ENCODE peak calls at places on chromosomes 13 and 19, in four cellular contexts. K is ovary; M is CD8-positive, alpha-beta memory T cell; I is IMR-90. G is an unnamed sample.

GRCh38 chr13:28370448-28370847 is 124.5 kb downstream of the FLT1 start:
- DNase-seq in K (no peak), M (no peak), I (peak; percentile 59), G (no peak)

GRCh38 chr19:19464339-19465098 is 50.8 kb downstream of the TSSK6 start:
- DNase-seq in K (peak; percentile 42), M (no peak), I (peak; percentile 73), G (peak; percentile 89)

GRCh38 chr13:42039457-42039945 is 8.9 kb upstream of the DGKH start:
- DNase-seq in K (peak; percentile 14), M (no peak), I (no peak), G (no peak)

GRCh38 chr19:53849237-53849676 is 18.4 kb upstream of the MYADM start:
- DNase-seq in K (no peak), M (no peak), I (peak; percentile 23), G (no peak)

GRCh38 chr13:43127103-43127817 is 103.9 kb downstream of the DNAJC15 start:
- DNase-seq in K (no peak), M (no peak), I (no peak), G (no peak)

GRCh38 chr19:18921593-18921992 is 2.1 kb downstream of the DDX49 start:
- DNase-seq in K (no peak), M (no peak), I (no peak), G (no peak)

GRCh38 chr19:17681505-17682125 is 6.5 kb downstream of the UNC13A start:
- DNase-seq in K (peak; percentile 44), M (no peak), I (peak; percentile 56), G (peak; percentile 36)

GRCh38 chr19:51096473-51097165 is 11.6 kb downstream of the CTU1 start:
- DNase-seq in K (no peak), M (no peak), I (no peak), G (no peak)

GRCh38 chr13:21837841-21838551 is 167.1 kb downstream of the FGF9 start:
- DNase-seq in K (no peak), M (no peak), I (peak; percentile 37), G (no peak)

GRCh38 chr19:5600797-5601196 is 21.8 kb downstream of the SAFB2 start:
- DNase-seq in K (no peak), M (no peak), I (no peak), G (no peak)

GRCh38 chr19:33040994-33041827 is 23.5 kb downstream of the RHPN2 start:
- DNase-seq in K (no peak), M (no peak), I (no peak), G (peak; percentile 89)

GRCh38 chr13:49622174-49622946 is 5.9 kb upstream of the ARL11 start:
- DNase-seq in K (no peak), M (no peak), I (no peak), G (no peak)

GRCh38 chr13:78015782-78016181 is 97.2 kb upstream of the EDNRB start:
- DNase-seq in K (no peak), M (no peak), I (no peak), G (no peak)

GRCh38 chr13:92463134-92463533 is 763.5 kb upstream of the GPC6 start:
- DNase-seq in K (no peak), M (no peak), I (no peak), G (no peak)

GRCh38 chr13:46321494-46322225 is 65.4 kb downstream of the RUBCNL start:
- DNase-seq in K (no peak), M (peak; percentile 54), I (peak; percentile 44), G (peak; percentile 60)

GRCh38 chr13:83178008-83178407 is 704.3 kb downstream of the SLITRK1 start:
- DNase-seq in K (no peak), M (no peak), I (no peak), G (no peak)

GRCh38 chr19:28331596-28331995 is 881.4 kb downstream of the UQCRFS1 start:
- DNase-seq in K (no peak), M (no peak), I (no peak), G (no peak)

GRCh38 chr13:31327157-31327556 is 127.4 kb downstream of the B3GLCT start:
- DNase-seq in K (no peak), M (no peak), I (no peak), G (no peak)

GRCh38 chr19:14385492-14385891 is 4.2 kb downstream of the ADGRE5 start:
- DNase-seq in K (no peak), M (no peak), I (no peak), G (no peak)

DNA sequence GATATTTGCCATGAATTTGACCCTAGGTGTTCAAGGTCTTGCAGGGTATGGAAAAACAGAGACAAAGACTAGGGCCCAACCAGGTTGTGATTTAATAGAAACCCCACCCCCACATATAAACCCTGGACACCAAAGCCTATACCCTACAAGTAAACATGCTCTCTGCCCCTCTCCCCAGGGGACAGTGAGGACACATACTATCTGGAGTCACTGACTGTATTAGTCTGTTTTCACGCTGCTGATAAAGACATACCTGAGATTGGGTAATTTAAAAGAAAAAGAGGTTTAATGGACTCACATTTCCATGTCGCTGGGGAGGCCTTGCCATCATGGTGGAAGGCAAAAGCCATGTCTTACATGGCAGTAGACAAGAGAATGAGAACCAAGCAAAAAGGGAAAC is 88.3 kb downstream of the RAP2A start:
- DNase-seq in K (no peak), M (no peak), I (no peak), G (no peak)
- H3K4me3 ChIP-seq in K (no peak overlapping the region), M (no peak overlapping the region), I (no peak overlapping the region), G (no peak overlapping the region)

GRCh38 chr13:99347911-99348451 is 40.8 kb upstream of the GPR183 start:
- DNase-seq in K (no peak), M (no peak), I (no peak), G (no peak)
- H3K4me3 ChIP-seq in K (no peak overlapping the region), M (no peak overlapping the region), I (no peak overlapping the region), G (no peak overlapping the region)

GRCh38 chr13:80462037-80462436 is 121.1 kb upstream of the SPRY2 start:
- DNase-seq in K (no peak), M (no peak), I (no peak), G (no peak)
- H3K4me3 ChIP-seq in K (no peak overlapping the region), M (no peak overlapping the region), I (no peak overlapping the region), G (no peak overlapping the region)

GRCh38 chr19:1039646-1040475 is at the start of gene ABCA7:
- DNase-seq in K (peak; percentile 97), M (peak; percentile 100), I (peak; percentile 96), G (peak; percentile 99)

GRCh38 chr19:1040476-1041271 is 767 bp downstream of the ABCA7 start:
- DNase-seq in K (no peak), M (peak; percentile 83), I (peak; percentile 93), G (peak; percentile 95)

GRCh38 chr19:1041272-1041834 is 1.4 kb downstream of the ABCA7 start:
- DNase-seq in K (no peak), M (no peak), I (no peak), G (no peak)

GRCh38 chr19:1037553-1038115 is 2.3 kb upstream of the ABCA7 start:
- DNase-seq in K (no peak), M (no peak), I (no peak), G (no peak)

GRCh38 chr19:1038995-1039645 is 787 bp upstream of the ABCA7 start:
- DNase-seq in K (no peak), M (no peak), I (peak; percentile 28), G (peak; percentile 21)
- H3K4me3 ChIP-seq in K (no peak overlapping the region), M (peak overlapping the region; percentile 78), I (no peak overlapping the region), G (no peak overlapping the region)

G was measured in epithelial cell of esophagus.